ENCODE peak calls at places on chromosomes 16 and 17, in five cellular contexts. One of them, this sample, is unnamed. For H3K4me1, the result is how much of the 10 kb centered on the place peaks cover.

GRCh38 chr17:82858376-82859126 is 18.7 kb upstream of the ZNF750 start:
- DNase-seq in effector memory CD4-positive, alpha-beta T cell: peak
- DNase-seq in GM23338: no peak
- DNase-seq in ascending aorta: no peak
- DNase-seq in heart right ventricle: no peak
- DNase-seq in this sample: no peak

GRCh38 chr17:8857919-8858318 is 9.6 kb downstream of the PIK3R6 start:
- DNase-seq in effector memory CD4-positive, alpha-beta T cell: no peak
- DNase-seq in GM23338: peak
- DNase-seq in ascending aorta: peak
- DNase-seq in heart right ventricle: peak
- DNase-seq in this sample: no peak

GRCh38 chr17:81422776-81423697 is 27.8 kb downstream of the BAHCC1 start:
- DNase-seq in effector memory CD4-positive, alpha-beta T cell: no peak
- DNase-seq in GM23338: no peak
- DNase-seq in ascending aorta: peak
- DNase-seq in heart right ventricle: peak
- DNase-seq in this sample: peak

GRCh38 chr17:12900474-12900873 is 111.2 kb downstream of the ARHGAP44 start:
- DNase-seq in effector memory CD4-positive, alpha-beta T cell: no peak
- DNase-seq in GM23338: no peak
- DNase-seq in ascending aorta: no peak
- DNase-seq in heart right ventricle: no peak
- DNase-seq in this sample: no peak

GRCh38 chr16:85625053-85625452 is 11.9 kb downstream of the GSE1 start:
- DNase-seq in effector memory CD4-positive, alpha-beta T cell: no peak
- DNase-seq in GM23338: no peak
- DNase-seq in ascending aorta: no peak
- DNase-seq in heart right ventricle: no peak
- DNase-seq in this sample: no peak

GRCh38 chr17:69567130-69567529 is 152.6 kb downstream of the MAP2K6 start:
- DNase-seq in effector memory CD4-positive, alpha-beta T cell: no peak
- DNase-seq in GM23338: peak
- DNase-seq in ascending aorta: no peak
- DNase-seq in heart right ventricle: no peak
- DNase-seq in this sample: no peak

GRCh38 chr17:66949501-66949900 is 15.0 kb upstream of the CACNG4 start:
- DNase-seq in effector memory CD4-positive, alpha-beta T cell: no peak
- DNase-seq in GM23338: no peak
- DNase-seq in ascending aorta: no peak
- DNase-seq in heart right ventricle: no peak
- DNase-seq in this sample: no peak

GRCh38 chr17:72119963-72120877 is 600 bp upstream of the SOX9 start:
- DNase-seq in effector memory CD4-positive, alpha-beta T cell: no peak
- DNase-seq in GM23338: peak
- DNase-seq in ascending aorta: no peak
- DNase-seq in heart right ventricle: peak
- DNase-seq in this sample: peak

GRCh38 chr17:60439501-60439900 is 17.2 kb downstream of the CHCT1 start:
- DNase-seq in effector memory CD4-positive, alpha-beta T cell: no peak
- DNase-seq in GM23338: no peak
- DNase-seq in ascending aorta: no peak
- DNase-seq in heart right ventricle: no peak
- DNase-seq in this sample: no peak

GRCh38 chr16:31535737-31536136 is 8.0 kb downstream of the AHSP start:
- DNase-seq in effector memory CD4-positive, alpha-beta T cell: no peak
- DNase-seq in GM23338: no peak
- DNase-seq in ascending aorta: no peak
- DNase-seq in heart right ventricle: no peak
- DNase-seq in this sample: no peak

GRCh38 chr17:35028531-35029262 is 34.8 kb downstream of the RFFL start:
- DNase-seq in effector memory CD4-positive, alpha-beta T cell: no peak
- DNase-seq in GM23338: no peak
- DNase-seq in ascending aorta: no peak
- DNase-seq in heart right ventricle: no peak
- DNase-seq in this sample: no peak

GRCh38 chr16:68031951-68032350 is 8.9 kb downstream of the DUS2 start:
- DNase-seq in effector memory CD4-positive, alpha-beta T cell: no peak
- DNase-seq in GM23338: peak
- DNase-seq in ascending aorta: no peak
- DNase-seq in heart right ventricle: no peak
- DNase-seq in this sample: no peak

GRCh38 chr16:65044861-65045260 is 77.0 kb downstream of the CDH11 start:
- DNase-seq in effector memory CD4-positive, alpha-beta T cell: no peak
- DNase-seq in GM23338: no peak
- DNase-seq in ascending aorta: no peak
- DNase-seq in heart right ventricle: no peak
- DNase-seq in this sample: no peak

GRCh38 chr17:40791808-40792436 is 7.8 kb downstream of the KRT28 start:
- DNase-seq in effector memory CD4-positive, alpha-beta T cell: no peak
- DNase-seq in GM23338: peak
- DNase-seq in ascending aorta: no peak
- DNase-seq in heart right ventricle: no peak
- DNase-seq in this sample: no peak

GRCh38 chr17:3828151-3828851 is 17.7 kb downstream of the NCBP3 start:
- DNase-seq in effector memory CD4-positive, alpha-beta T cell: no peak
- DNase-seq in GM23338: no peak
- DNase-seq in ascending aorta: no peak
- DNase-seq in heart right ventricle: no peak
- DNase-seq in this sample: no peak

GRCh38 chr17:31596382-31597323 is 205.2 kb downstream of the RAB11FIP4 start:
- DNase-seq in effector memory CD4-positive, alpha-beta T cell: no peak
- DNase-seq in GM23338: peak
- DNase-seq in ascending aorta: peak
- DNase-seq in heart right ventricle: peak
- DNase-seq in this sample: peak

GRCh38 chr16:85316321-85316919 is 204.1 kb upstream of the CIBAR2 start:
- DNase-seq in effector memory CD4-positive, alpha-beta T cell: no peak
- DNase-seq in GM23338: peak
- DNase-seq in ascending aorta: peak
- DNase-seq in heart right ventricle: peak
- DNase-seq in this sample: no peak

GRCh38 chr16:75148311-75149195 is at the start of gene ZFP1:
- DNase-seq in effector memory CD4-positive, alpha-beta T cell: peak
- DNase-seq in GM23338: peak
- DNase-seq in ascending aorta: peak
- DNase-seq in heart right ventricle: peak
- DNase-seq in this sample: peak

GRCh38 chr16:49120631-49121030 is 161.0 kb downstream of the CBLN1 start:
- DNase-seq in effector memory CD4-positive, alpha-beta T cell: no peak
- DNase-seq in GM23338: no peak
- DNase-seq in ascending aorta: no peak
- DNase-seq in heart right ventricle: no peak
- DNase-seq in this sample: no peak

GRCh38 chr17:46167826-46168569 is 25.2 kb downstream of the KANSL1 start:
- DNase-seq in effector memory CD4-positive, alpha-beta T cell: no peak
- DNase-seq in GM23338: no peak
- DNase-seq in ascending aorta: no peak
- DNase-seq in heart right ventricle: no peak
- DNase-seq in this sample: no peak

GRCh38 chr17:79137791-79138190 is 63.2 kb downstream of the ENGASE start:
- DNase-seq in effector memory CD4-positive, alpha-beta T cell: no peak
- DNase-seq in GM23338: no peak
- DNase-seq in ascending aorta: no peak
- DNase-seq in heart right ventricle: no peak
- DNase-seq in this sample: no peak

GRCh38 chr16:52346709-52347108 is 200.2 kb downstream of the TOX3 start:
- DNase-seq in effector memory CD4-positive, alpha-beta T cell: no peak
- DNase-seq in GM23338: no peak
- DNase-seq in ascending aorta: no peak
- DNase-seq in heart right ventricle: no peak
- DNase-seq in this sample: no peak

GRCh38 chr16:7548796-7549318 is 216.2 kb downstream of the RBFOX1 start:
- DNase-seq in effector memory CD4-positive, alpha-beta T cell: no peak
- DNase-seq in GM23338: no peak
- DNase-seq in ascending aorta: no peak
- DNase-seq in heart right ventricle: no peak
- DNase-seq in this sample: no peak

GRCh38 chr17:48427598-48427997 is 2.4 kb downstream of the SKAP1 start:
- DNase-seq in effector memory CD4-positive, alpha-beta T cell: peak
- DNase-seq in GM23338: no peak
- DNase-seq in ascending aorta: no peak
- DNase-seq in heart right ventricle: no peak
- DNase-seq in this sample: no peak

GRCh38 chr17:3659541-3660111 is 8.8 kb downstream of the TAX1BP3 start:
- DNase-seq in effector memory CD4-positive, alpha-beta T cell: no peak
- DNase-seq in GM23338: no peak
- DNase-seq in ascending aorta: peak
- DNase-seq in heart right ventricle: peak
- DNase-seq in this sample: peak

GRCh38 chr17:59620518-59621259 is 994 bp downstream of the CLTC start:
- DNase-seq in effector memory CD4-positive, alpha-beta T cell: peak
- DNase-seq in GM23338: peak
- DNase-seq in ascending aorta: peak
- DNase-seq in heart right ventricle: peak
- DNase-seq in this sample: peak

GRCh38 chr16:48101069-48101674 is 54.6 kb downstream of the ABCC12 start:
- DNase-seq in effector memory CD4-positive, alpha-beta T cell: no peak
- DNase-seq in GM23338: no peak
- DNase-seq in ascending aorta: no peak
- DNase-seq in heart right ventricle: no peak
- DNase-seq in this sample: no peak

GRCh38 chr17:59084154-59084553 is 22.5 kb downstream of the TRIM37 start:
- DNase-seq in effector memory CD4-positive, alpha-beta T cell: no peak
- DNase-seq in GM23338: no peak
- DNase-seq in ascending aorta: no peak
- DNase-seq in heart right ventricle: no peak
- DNase-seq in this sample: no peak

GRCh38 chr16:3017262-3017805 is 649 bp downstream of the CLDN6 start:
- DNase-seq in effector memory CD4-positive, alpha-beta T cell: no peak
- DNase-seq in GM23338: peak
- DNase-seq in ascending aorta: no peak
- DNase-seq in heart right ventricle: no peak
- DNase-seq in this sample: no peak

GRCh38 chr17:29433551-29433950 is 43.4 kb downstream of the TAOK1 start:
- DNase-seq in effector memory CD4-positive, alpha-beta T cell: no peak
- DNase-seq in GM23338: peak
- DNase-seq in ascending aorta: no peak
- DNase-seq in heart right ventricle: peak
- DNase-seq in this sample: no peak

DNA sequence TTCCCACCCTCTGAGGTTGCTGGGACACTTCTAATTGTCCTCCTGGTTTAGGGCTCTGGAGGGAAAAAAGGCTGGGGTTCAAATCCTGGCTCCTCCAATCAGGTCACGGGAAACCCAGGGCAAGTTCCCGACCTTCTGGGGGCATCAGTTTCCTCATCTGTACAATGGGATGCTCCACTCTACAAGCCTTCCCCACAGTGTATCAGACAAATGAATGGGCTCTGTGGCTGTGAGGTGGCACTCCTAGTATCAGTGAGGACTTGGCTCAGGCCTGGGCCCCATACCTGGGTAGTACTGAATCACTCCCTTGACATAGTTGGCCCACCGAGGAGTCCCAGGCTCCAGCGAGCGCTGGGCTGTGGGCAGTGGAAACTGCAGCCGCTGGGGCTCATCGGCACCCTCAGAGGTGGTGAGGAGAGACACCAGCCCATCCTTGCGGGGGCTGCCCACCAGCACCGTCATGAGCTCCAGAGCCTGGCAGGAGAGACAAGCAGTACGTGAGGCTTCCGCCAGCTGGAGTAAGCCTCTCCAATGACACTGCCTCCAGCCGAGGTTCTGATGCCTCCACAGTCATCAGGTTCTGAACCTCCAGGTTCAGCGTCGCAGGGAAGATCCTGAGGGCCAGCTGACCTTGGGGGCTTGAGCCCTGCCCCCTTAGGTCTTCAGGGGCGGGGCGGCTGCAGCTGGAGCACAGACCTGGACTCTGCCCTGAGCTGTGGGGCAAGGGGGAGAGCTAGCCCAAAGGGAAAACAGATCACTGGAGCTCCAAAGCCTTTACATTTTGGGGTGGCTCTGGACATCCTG is 1.2 kb downstream of the GALK1 start:
- DNase-seq in effector memory CD4-positive, alpha-beta T cell: no peak
- DNase-seq in GM23338: no peak
- DNase-seq in ascending aorta: no peak
- DNase-seq in heart right ventricle: no peak
- DNase-seq in this sample: peak
- H3K27ac ChIP-seq in effector memory CD4-positive, alpha-beta T cell: peak
- H3K27ac ChIP-seq in GM23338: no peak
- H3K27ac ChIP-seq in ascending aorta: peak
- H3K27ac ChIP-seq in heart right ventricle: peak
- H3K27ac ChIP-seq in this sample: peak

DNA sequence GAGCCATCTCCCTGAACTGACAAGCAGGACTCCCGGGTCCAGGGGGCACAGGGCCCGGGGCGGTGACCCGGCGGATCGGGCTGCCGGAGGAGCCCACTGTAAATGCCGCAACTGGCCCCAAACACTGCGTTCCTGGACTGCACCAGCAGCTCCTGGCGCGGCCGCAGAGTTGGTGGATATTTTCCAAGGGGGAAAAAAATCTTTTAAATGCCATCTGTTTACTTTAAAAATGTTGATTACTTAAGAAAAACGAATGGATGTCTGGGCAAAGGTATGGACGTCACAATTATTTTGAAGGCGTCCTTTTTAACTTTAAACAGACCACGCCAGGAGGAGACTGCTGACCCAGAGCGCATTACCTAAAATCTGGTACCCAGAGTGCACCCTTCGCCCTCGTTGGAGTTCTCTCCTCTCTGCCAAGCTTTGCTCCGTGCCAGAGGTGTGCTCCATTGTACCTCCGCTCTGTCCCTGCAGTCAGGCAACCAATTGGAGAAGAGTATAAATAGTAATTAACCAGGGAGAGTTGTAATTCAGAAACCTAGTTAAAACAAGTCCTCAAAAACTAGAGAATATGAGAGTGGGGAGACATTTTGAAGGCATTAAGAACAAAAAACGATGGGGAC is 3.5 kb downstream of the HS3ST3B1 start:
- DNase-seq in effector memory CD4-positive, alpha-beta T cell: no peak
- DNase-seq in GM23338: no peak
- DNase-seq in ascending aorta: no peak
- DNase-seq in heart right ventricle: no peak
- DNase-seq in this sample: no peak
- H3K4me3 ChIP-seq in effector memory CD4-positive, alpha-beta T cell: peak
- H3K4me3 ChIP-seq in GM23338: peak
- H3K4me3 ChIP-seq in ascending aorta: no peak
- H3K4me3 ChIP-seq in heart right ventricle: no peak
- H3K4me3 ChIP-seq in this sample: no peak

DNA sequence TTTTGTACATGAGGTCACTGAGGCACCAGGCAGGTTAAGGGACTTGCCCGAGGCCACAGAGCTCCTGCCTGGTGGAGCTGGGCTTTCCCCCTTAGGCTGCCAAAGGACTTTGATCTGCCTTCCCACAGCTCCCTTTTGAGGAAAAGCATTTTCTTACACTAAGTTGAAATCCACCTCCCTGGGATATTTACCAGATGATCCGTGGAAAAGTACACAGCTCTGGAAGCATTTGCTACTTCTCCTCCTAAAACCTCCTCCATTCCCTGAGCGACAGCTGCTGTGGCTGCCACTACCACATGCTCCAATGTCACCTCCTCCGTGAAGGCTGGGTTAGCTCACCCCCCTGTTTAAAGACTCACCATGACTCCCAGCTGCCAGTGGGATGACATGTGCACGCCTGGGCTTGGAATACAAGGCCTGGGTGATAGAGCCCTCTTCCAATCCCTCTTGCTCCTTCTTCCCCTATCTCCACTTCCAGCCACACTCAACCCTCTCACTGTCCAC is 1.2 kb upstream of the MPRIP start:
- DNase-seq in effector memory CD4-positive, alpha-beta T cell: no peak
- DNase-seq in GM23338: no peak
- DNase-seq in ascending aorta: no peak
- DNase-seq in heart right ventricle: peak
- DNase-seq in this sample: peak
- H3K4me1 ChIP-seq in effector memory CD4-positive, alpha-beta T cell: under half
- H3K4me1 ChIP-seq in GM23338: under half
- H3K4me1 ChIP-seq in ascending aorta: under half
- H3K4me1 ChIP-seq in heart right ventricle: under half
- H3K4me1 ChIP-seq in this sample: under half

GRCh38 chr17:65198653-65199382 is 61.6 kb downstream of the RGS9 start:
- DNase-seq in effector memory CD4-positive, alpha-beta T cell: no peak
- DNase-seq in GM23338: peak
- DNase-seq in ascending aorta: no peak
- DNase-seq in heart right ventricle: peak
- DNase-seq in this sample: no peak
- H3K27ac ChIP-seq in effector memory CD4-positive, alpha-beta T cell: no peak
- H3K27ac ChIP-seq in GM23338: no peak
- H3K27ac ChIP-seq in ascending aorta: no peak
- H3K27ac ChIP-seq in heart right ventricle: no peak
- H3K27ac ChIP-seq in this sample: no peak